ENCODE peak calls at places on chromosome 22, in nine cellular contexts. One of them, this sample, is unnamed.

GRCh38 chr22:43734370-43735005 is 77.6 kb downstream of the EFCAB6 start:
- DNase-seq in type B pancreatic cell: no peak
- DNase-seq in dorsolateral prefrontal cortex: no peak
- DNase-seq in A673: no peak
- DNase-seq in foreskin fibroblast: no peak
- DNase-seq in tibial artery: no peak
- DNase-seq in brain microvascular endothelial cell: no peak
- DNase-seq in breast epithelium: no peak
- DNase-seq in cardiac muscle cell: no peak
- DNase-seq in this sample: no peak

GRCh38 chr22:44455151-44455962 is 42.7 kb downstream of the RTL6 start:
- DNase-seq in dorsolateral prefrontal cortex: no peak
- DNase-seq in cardiac muscle cell: no peak
- DNase-seq in foreskin fibroblast: no peak
- DNase-seq in tibial artery: no peak
- DNase-seq in A673: no peak
- DNase-seq in brain microvascular endothelial cell: no peak
- DNase-seq in type B pancreatic cell: no peak
- DNase-seq in breast epithelium: peak; percentile 24
- DNase-seq in this sample: no peak

GRCh38 chr22:24089951-24090350 is 78.8 kb downstream of the CABIN1 start:
- DNase-seq in dorsolateral prefrontal cortex: no peak
- DNase-seq in foreskin fibroblast: no peak
- DNase-seq in breast epithelium: no peak
- DNase-seq in type B pancreatic cell: no peak
- DNase-seq in A673: no peak
- DNase-seq in tibial artery: no peak
- DNase-seq in brain microvascular endothelial cell: no peak
- DNase-seq in cardiac muscle cell: no peak
- DNase-seq in this sample: no peak

GRCh38 chr22:44519895-44520294 is 21.9 kb upstream of the RTL6 start:
- DNase-seq in cardiac muscle cell: peak; percentile 75
- DNase-seq in dorsolateral prefrontal cortex: no peak
- DNase-seq in type B pancreatic cell: no peak
- DNase-seq in foreskin fibroblast: no peak
- DNase-seq in A673: no peak
- DNase-seq in tibial artery: no peak
- DNase-seq in breast epithelium: no peak
- DNase-seq in brain microvascular endothelial cell: no peak
- DNase-seq in this sample: no peak

GRCh38 chr22:29208879-29209623 is 3.4 kb downstream of the EMID1 start:
- DNase-seq in brain microvascular endothelial cell: no peak
- DNase-seq in foreskin fibroblast: no peak
- DNase-seq in breast epithelium: no peak
- DNase-seq in type B pancreatic cell: no peak
- DNase-seq in A673: no peak
- DNase-seq in tibial artery: peak; percentile 65
- DNase-seq in dorsolateral prefrontal cortex: peak; percentile 37
- DNase-seq in cardiac muscle cell: no peak
- DNase-seq in this sample: no peak

GRCh38 chr22:31089101-31090100 is 8.3 kb downstream of the SMTN start:
- DNase-seq in tibial artery: no peak
- DNase-seq in type B pancreatic cell: no peak
- DNase-seq in cardiac muscle cell: peak; percentile 73
- DNase-seq in brain microvascular endothelial cell: no peak
- DNase-seq in A673: no peak
- DNase-seq in breast epithelium: no peak
- DNase-seq in dorsolateral prefrontal cortex: peak; percentile 47
- DNase-seq in foreskin fibroblast: peak; percentile 74
- DNase-seq in this sample: no peak

GRCh38 chr22:23383491-23384450 is 196.3 kb downstream of the IGLL1 start:
- DNase-seq in A673: peak; percentile 11
- DNase-seq in cardiac muscle cell: peak; percentile 43
- DNase-seq in brain microvascular endothelial cell: no peak
- DNase-seq in tibial artery: peak; percentile 33
- DNase-seq in type B pancreatic cell: peak; percentile 71
- DNase-seq in dorsolateral prefrontal cortex: no peak
- DNase-seq in foreskin fibroblast: no peak
- DNase-seq in breast epithelium: no peak
- DNase-seq in this sample: peak; percentile 66

GRCh38 chr22:46180370-46181137 is 30.2 kb downstream of the PPARA start:
- DNase-seq in brain microvascular endothelial cell: no peak
- DNase-seq in breast epithelium: no peak
- DNase-seq in dorsolateral prefrontal cortex: no peak
- DNase-seq in type B pancreatic cell: no peak
- DNase-seq in cardiac muscle cell: no peak
- DNase-seq in A673: no peak
- DNase-seq in foreskin fibroblast: no peak
- DNase-seq in tibial artery: no peak
- DNase-seq in this sample: no peak

GRCh38 chr22:27786253-27786898 is 15.2 kb downstream of the MN1 start:
- DNase-seq in brain microvascular endothelial cell: no peak
- DNase-seq in foreskin fibroblast: no peak
- DNase-seq in A673: no peak
- DNase-seq in breast epithelium: no peak
- DNase-seq in dorsolateral prefrontal cortex: no peak
- DNase-seq in tibial artery: peak; percentile 69
- DNase-seq in type B pancreatic cell: no peak
- DNase-seq in cardiac muscle cell: no peak
- DNase-seq in this sample: no peak

GRCh38 chr22:37546436-37547248 is 13.6 kb upstream of the CDC42EP1 start:
- DNase-seq in cardiac muscle cell: peak; percentile 60
- DNase-seq in breast epithelium: no peak
- DNase-seq in type B pancreatic cell: no peak
- DNase-seq in brain microvascular endothelial cell: no peak
- DNase-seq in tibial artery: peak; percentile 67
- DNase-seq in A673: no peak
- DNase-seq in foreskin fibroblast: peak; percentile 78
- DNase-seq in dorsolateral prefrontal cortex: peak; percentile 64
- DNase-seq in this sample: no peak
- TF ChIP-seq CTCF in cardiac muscle cell: peak; percentile 20
- TF ChIP-seq CTCF in breast epithelium: no peak
- TF ChIP-seq CTCF in type B pancreatic cell: no peak
- TF ChIP-seq CTCF in brain microvascular endothelial cell: peak; percentile 23
- TF ChIP-seq CTCF in tibial artery: peak; percentile 5
- TF ChIP-seq CTCF in A673: no peak
- TF ChIP-seq CTCF in foreskin fibroblast: no peak
- TF ChIP-seq CTCF in dorsolateral prefrontal cortex: no peak
- TF ChIP-seq CTCF in this sample: no peak

DNA sequence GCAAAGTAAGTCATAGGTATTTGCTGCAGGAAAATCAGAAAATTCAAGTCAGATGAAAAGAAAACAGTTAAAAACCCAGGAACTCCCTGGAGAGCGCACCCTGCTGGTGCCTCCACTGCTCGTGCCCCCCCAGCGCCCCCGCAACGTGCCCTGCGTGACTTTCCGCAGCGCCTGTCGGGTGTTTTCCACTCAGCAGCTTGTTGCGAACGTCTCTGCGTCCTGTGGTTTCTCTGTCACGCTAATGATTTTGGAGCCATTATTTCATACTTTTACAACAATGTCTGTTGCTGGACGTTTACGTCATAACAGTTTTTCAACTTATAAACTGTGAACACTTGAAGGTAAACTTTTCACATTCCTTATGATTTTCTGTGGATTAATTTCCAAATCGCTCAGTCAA is 5.0 kb downstream of the CRELD2 start:
- DNase-seq in brain microvascular endothelial cell: no peak
- DNase-seq in A673: peak; percentile 55
- DNase-seq in dorsolateral prefrontal cortex: no peak
- DNase-seq in cardiac muscle cell: no peak
- DNase-seq in breast epithelium: no peak
- DNase-seq in tibial artery: no peak
- DNase-seq in type B pancreatic cell: no peak
- DNase-seq in foreskin fibroblast: peak; percentile 31
- DNase-seq in this sample: no peak
- TF ChIP-seq CTCF in brain microvascular endothelial cell: peak; percentile 61
- TF ChIP-seq CTCF in A673: peak; percentile 52
- TF ChIP-seq CTCF in dorsolateral prefrontal cortex: no peak
- TF ChIP-seq CTCF in cardiac muscle cell: no peak
- TF ChIP-seq CTCF in breast epithelium: no peak
- TF ChIP-seq CTCF in tibial artery: no peak
- TF ChIP-seq CTCF in type B pancreatic cell: no peak
- TF ChIP-seq CTCF in foreskin fibroblast: no peak
- TF ChIP-seq CTCF in this sample: no peak

DNA sequence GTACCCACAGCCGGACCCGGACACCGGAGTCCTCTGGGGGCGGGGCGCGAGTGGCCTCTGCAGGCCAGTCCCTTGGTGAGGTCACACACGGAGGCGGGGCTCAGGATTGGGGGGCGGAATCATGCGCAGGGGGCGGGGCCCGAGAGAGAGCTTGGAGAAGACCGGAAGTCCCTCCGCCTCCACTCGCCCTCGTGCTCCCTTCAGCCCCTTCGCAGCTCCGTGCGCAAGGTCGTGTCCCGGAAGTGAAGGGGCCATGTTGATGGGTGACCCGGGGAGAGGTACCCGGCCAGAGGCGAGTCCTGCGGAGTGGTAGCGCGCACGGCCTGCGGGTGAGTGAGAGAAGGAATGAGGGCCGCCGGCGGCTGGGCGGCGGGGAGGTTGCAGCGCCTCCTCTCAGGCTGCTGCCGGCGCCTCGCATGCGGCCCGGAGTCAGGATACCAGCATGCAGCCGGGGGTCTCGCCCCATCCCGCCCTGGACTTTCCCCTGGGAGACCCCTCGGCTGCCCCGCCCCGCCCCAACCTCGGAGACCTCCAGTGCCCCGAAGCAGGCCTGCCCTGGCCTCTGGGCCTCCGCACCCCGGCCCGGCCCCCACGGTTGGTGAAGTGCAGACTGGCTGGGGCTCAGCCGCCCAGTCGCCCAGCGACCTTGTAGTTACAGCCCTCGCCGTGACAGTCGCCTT is at the start of gene MIEF1:
- DNase-seq in foreskin fibroblast: peak; percentile 99
- DNase-seq in cardiac muscle cell: peak; percentile 98
- DNase-seq in A673: peak; percentile 95
- DNase-seq in brain microvascular endothelial cell: peak; percentile 92
- DNase-seq in breast epithelium: peak; percentile 98
- DNase-seq in tibial artery: peak; percentile 99
- DNase-seq in type B pancreatic cell: peak; percentile 96
- DNase-seq in dorsolateral prefrontal cortex: peak; percentile 97
- DNase-seq in this sample: peak; percentile 82
- TF ChIP-seq CTCF in foreskin fibroblast: no peak
- TF ChIP-seq CTCF in cardiac muscle cell: peak; percentile 17
- TF ChIP-seq CTCF in A673: peak; percentile 28
- TF ChIP-seq CTCF in brain microvascular endothelial cell: peak; percentile 11
- TF ChIP-seq CTCF in breast epithelium: no peak
- TF ChIP-seq CTCF in tibial artery: no peak
- TF ChIP-seq CTCF in type B pancreatic cell: no peak
- TF ChIP-seq CTCF in dorsolateral prefrontal cortex: no peak
- TF ChIP-seq CTCF in this sample: no peak

DNA sequence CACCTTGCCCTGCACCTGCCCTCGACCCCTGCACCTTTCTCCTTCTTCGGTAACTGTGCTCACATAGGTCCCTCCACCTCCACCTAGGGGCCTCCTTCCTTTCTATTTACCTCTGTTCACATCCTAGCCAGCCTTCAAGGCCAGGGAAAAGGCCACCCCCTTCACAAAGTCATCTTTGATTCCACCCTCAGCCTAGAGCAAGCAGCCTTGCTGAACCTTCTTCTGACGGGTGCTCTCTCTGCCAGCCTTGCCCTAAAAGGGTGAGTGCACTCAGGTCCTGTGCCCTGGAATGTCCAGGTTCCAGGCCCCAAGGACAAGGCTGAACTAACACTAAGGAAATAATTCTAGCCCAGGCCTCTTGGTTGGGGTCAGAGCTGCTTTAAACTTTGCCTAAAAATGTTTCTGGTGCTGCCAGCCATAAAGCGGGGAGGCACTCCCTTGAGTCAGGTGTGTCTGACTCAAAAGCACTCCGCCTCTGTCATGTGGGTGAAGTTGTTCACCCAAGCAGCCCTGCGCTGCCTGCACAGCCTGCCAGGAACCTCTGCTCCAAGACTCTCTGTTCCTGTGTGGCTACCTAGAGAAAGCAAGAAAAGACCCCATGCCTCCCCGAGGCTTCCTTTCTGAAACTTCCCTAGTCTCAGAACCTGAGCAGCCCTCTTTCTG is 9.2 kb upstream of the FAM83F start:
- DNase-seq in cardiac muscle cell: no peak
- DNase-seq in dorsolateral prefrontal cortex: no peak
- DNase-seq in type B pancreatic cell: no peak
- DNase-seq in tibial artery: no peak
- DNase-seq in brain microvascular endothelial cell: no peak
- DNase-seq in breast epithelium: no peak
- DNase-seq in A673: no peak
- DNase-seq in foreskin fibroblast: no peak
- DNase-seq in this sample: no peak
- TF ChIP-seq CTCF in cardiac muscle cell: no peak
- TF ChIP-seq CTCF in dorsolateral prefrontal cortex: no peak
- TF ChIP-seq CTCF in type B pancreatic cell: no peak
- TF ChIP-seq CTCF in tibial artery: no peak
- TF ChIP-seq CTCF in brain microvascular endothelial cell: no peak
- TF ChIP-seq CTCF in breast epithelium: no peak
- TF ChIP-seq CTCF in A673: no peak
- TF ChIP-seq CTCF in foreskin fibroblast: no peak
- TF ChIP-seq CTCF in this sample: no peak

GRCh38 chr22:37256075-37256726 is 12.1 kb upstream of the RAC2 start:
- DNase-seq in type B pancreatic cell: no peak
- DNase-seq in dorsolateral prefrontal cortex: no peak
- DNase-seq in foreskin fibroblast: no peak
- DNase-seq in breast epithelium: no peak
- DNase-seq in A673: no peak
- DNase-seq in brain microvascular endothelial cell: no peak
- DNase-seq in tibial artery: no peak
- DNase-seq in cardiac muscle cell: no peak
- DNase-seq in this sample: no peak
- TF ChIP-seq CTCF in type B pancreatic cell: no peak
- TF ChIP-seq CTCF in dorsolateral prefrontal cortex: no peak
- TF ChIP-seq CTCF in foreskin fibroblast: no peak
- TF ChIP-seq CTCF in breast epithelium: no peak
- TF ChIP-seq CTCF in A673: no peak
- TF ChIP-seq CTCF in brain microvascular endothelial cell: no peak
- TF ChIP-seq CTCF in tibial artery: no peak
- TF ChIP-seq CTCF in cardiac muscle cell: no peak
- TF ChIP-seq CTCF in this sample: no peak

This sample was measured in mesothelial cell of epicardium.